ENCODE peak calls at places on chromosomes 4 and X, in seven cellular contexts. Q is testis, B is HFF-Myc, D is astrocyte of the spinal cord, L is cardiac fibroblast, X is OCI-LY7, A is fibroblast of the aortic adventitia. J is an unnamed sample.

GRCh38 chrX:107574054-107574683 is 54.1 kb upstream of the PRPS1 start:
- DNase-seq in Q (no peak), A (peak; percentile 61), B (no peak), D (peak; percentile 65), X (no peak), L (peak; percentile 74), J (peak; percentile 80)

GRCh38 chr4:81069706-81070331 is 39.3 kb downstream of the BMP3 start:
- DNase-seq in X (peak; percentile 92), D (peak; percentile 90), A (peak; percentile 92), B (peak; percentile 80), L (peak; percentile 93), Q (peak; percentile 91), J (peak; percentile 90)

GRCh38 chrX:7925867-7926472 is 1.2 kb downstream of the PNPLA4 start:
- DNase-seq in D (peak; percentile 73), B (peak; percentile 26), X (peak; percentile 62), Q (peak; percentile 62), L (peak; percentile 73), A (peak; percentile 69), J (peak; percentile 74)

GRCh38 chrX:122703762-122704161 is 480.3 kb upstream of the GRIA3 start:
- DNase-seq in D (peak; percentile 0), A (peak; percentile 0), L (peak; percentile 25), Q (no peak), B (peak; percentile 6), X (no peak), J (peak; percentile 29)

GRCh38 chr4:84920591-84920990 is 45.9 kb downstream of the WDFY3 start:
- DNase-seq in B (no peak), Q (no peak), A (peak; percentile 82), L (peak; percentile 85), X (no peak), D (peak; percentile 46), J (peak; percentile 84)

GRCh38 chr4:36243355-36244256 is 708 bp downstream of the ARAP2 start:
- DNase-seq in A (no peak), D (peak; percentile 44), Q (peak; percentile 58), X (no peak), L (peak; percentile 15), B (no peak), J (peak; percentile 20)

GRCh38 chr4:10590896-10591295 is 93.7 kb downstream of the CLNK start:
- DNase-seq in B (peak; percentile 26), X (no peak), Q (no peak), A (peak; percentile 38), D (peak; percentile 56), L (peak; percentile 88), J (peak; percentile 87)

GRCh38 chr4:88791274-88791673 is 93.6 kb upstream of the NAP1L5 start:
- DNase-seq in A (peak; percentile 42), Q (no peak), B (no peak), L (peak; percentile 47), X (peak; percentile 24), D (peak; percentile 53), J (peak; percentile 45)

GRCh38 chrX:48703642-48704481 is 7.3 kb downstream of the SUV39H1 start:
- DNase-seq in D (peak; percentile 19), L (peak; percentile 25), X (no peak), A (peak; percentile 20), Q (no peak), B (no peak), J (peak; percentile 46)

GRCh38 chr4:59553063-59553738 is 1646.9 kb upstream of the ADGRL3 start:
- DNase-seq in B (no peak), A (no peak), L (peak; percentile 71), D (no peak), Q (no peak), X (peak; percentile 38), J (peak; percentile 14)

GRCh38 chr4:147361726-147362125 is 119.2 kb upstream of the EDNRA start:
- DNase-seq in D (peak; percentile 94), B (peak; percentile 73), A (peak; percentile 89), L (peak; percentile 91), X (no peak), Q (peak; percentile 61), J (peak; percentile 89)

GRCh38 chr4:41510179-41510578 is 27.8 kb upstream of the LIMCH1 start:
- DNase-seq in A (no peak), L (no peak), B (no peak), D (no peak), Q (no peak), X (no peak), J (no peak)

GRCh38 chr4:110663738-110664444 is 41.0 kb upstream of the PITX2 start:
- DNase-seq in A (peak; percentile 51), D (peak; percentile 71), B (peak; percentile 62), X (no peak), Q (no peak), L (peak; percentile 39), J (peak; percentile 79)

GRCh38 chrX:8688776-8689175 is 43.2 kb downstream of the ANOS1 start:
- DNase-seq in L (no peak), Q (no peak), A (no peak), D (no peak), B (no peak), X (no peak), J (no peak)

GRCh38 chrX:53440631-53441517 is 6.7 kb upstream of the HSD17B10 start:
- DNase-seq in X (no peak), L (peak; percentile 66), B (no peak), D (peak; percentile 58), A (peak; percentile 69), Q (peak; percentile 21), J (peak; percentile 71)

GRCh38 chr4:181078236-181078635 is 1165.0 kb upstream of the TENM3 start:
- DNase-seq in D (no peak), L (no peak), B (no peak), X (no peak), Q (no peak), A (peak; percentile 12), J (peak; percentile 87)

GRCh38 chr4:12881945-12882589 is 602.1 kb downstream of the RAB28 start:
- DNase-seq in L (no peak), A (no peak), D (no peak), X (no peak), B (no peak), Q (no peak), J (no peak)

GRCh38 chr4:25767877-25768475 is 94.8 kb downstream of the SEL1L3 start:
- DNase-seq in X (peak; percentile 47), A (peak; percentile 84), L (peak; percentile 81), D (peak; percentile 77), B (peak; percentile 38), Q (peak; percentile 82), J (peak; percentile 80)

GRCh38 chr4:54937501-54937900 is 187.9 kb downstream of the KDR start:
- DNase-seq in Q (no peak), B (no peak), A (no peak), L (no peak), X (no peak), D (peak; percentile 21), J (no peak)

GRCh38 chr4:95077864-95078263 is 320.1 kb downstream of the BMPR1B start:
- DNase-seq in B (no peak), A (no peak), D (peak; percentile 36), L (peak; percentile 59), Q (no peak), X (no peak), J (peak; percentile 34)

GRCh38 chr4:100190643-100191600 is 654 bp upstream of the DDIT4L start:
- DNase-seq in B (no peak), L (peak; percentile 49), A (peak; percentile 70), Q (no peak), D (peak; percentile 36), X (no peak), J (peak; percentile 79)

GRCh38 chrX:71953946-71954345 is 43.3 kb downstream of the NHSL2 start:
- DNase-seq in L (no peak), B (no peak), D (no peak), X (no peak), Q (no peak), A (no peak), J (no peak)

GRCh38 chr4:3124070-3124767 is 49.7 kb downstream of the HTT start:
- DNase-seq in X (no peak), D (no peak), B (no peak), A (no peak), L (peak; percentile 18), Q (no peak), J (no peak)

GRCh38 chr4:121951570-121952110 is at the start of gene TRPC3:
- DNase-seq in L (peak; percentile 5), Q (peak; percentile 38), B (no peak), A (no peak), X (peak; percentile 5), D (peak; percentile 6), J (no peak)

GRCh38 chr4:185421366-185422124 is 4.2 kb downstream of the UFSP2 start:
- DNase-seq in B (no peak), D (peak; percentile 62), Q (no peak), L (peak; percentile 49), A (peak; percentile 73), X (no peak), J (peak; percentile 83)

GRCh38 chr4:18934197-18934596 is 912.6 kb upstream of the LCORL start:
- DNase-seq in A (no peak), L (no peak), B (no peak), Q (no peak), D (no peak), X (peak; percentile 27), J (peak; percentile 12)

GRCh38 chr4:132614682-132615081 is 534.4 kb upstream of the PCDH10 start:
- DNase-seq in A (peak; percentile 28), X (peak; percentile 28), D (peak; percentile 20), B (no peak), Q (no peak), L (peak; percentile 10), J (no peak)
- TF ChIP-seq CTCF in A (peak; percentile 36), X (peak; percentile 81), D (peak; percentile 38), B (no peak), Q (no peak), L (no peak), J (peak; percentile 35)

GRCh38 chr4:24089831-24090531 is 200.1 kb upstream of the PPARGC1A start:
- DNase-seq in Q (no peak), L (peak; percentile 50), A (no peak), D (peak; percentile 55), B (no peak), X (no peak), J (peak; percentile 81)
- H3K4me3 ChIP-seq in Q (no peak overlapping the region), L (no peak overlapping the region), A (no peak overlapping the region), D (no peak overlapping the region), B (no peak overlapping the region), X (no peak overlapping the region), J (no peak overlapping the region)

GRCh38 chr4:6963139-6963611 is 53.5 kb downstream of the TBC1D14 start:
- DNase-seq in B (no peak), Q (no peak), D (no peak), L (no peak), X (peak; percentile 45), A (no peak), J (no peak)
- TF ChIP-seq CTCF in B (no peak), Q (no peak), D (no peak), L (no peak), X (no peak), A (no peak), J (no peak)

GRCh38 chrX:153762636-153763173 is 1.3 kb upstream of the PLXNB3 start:
- DNase-seq in D (no peak), Q (no peak), B (no peak), L (no peak), A (no peak), X (no peak), J (no peak)

GRCh38 chrX:153763298-153763932 is 634 bp upstream of the PLXNB3 start:
- DNase-seq in X (no peak), D (no peak), Q (no peak), L (no peak), A (no peak), B (no peak), J (no peak)

GRCh38 chrX:153765138-153766079 is 1.4 kb downstream of the PLXNB3 start:
- DNase-seq in X (no peak), A (no peak), Q (peak; percentile 65), D (no peak), L (no peak), B (no peak), J (no peak)

GRCh38 chrX:153764786-153765137 is 713 bp downstream of the PLXNB3 start:
- DNase-seq in A (no peak), B (no peak), Q (no peak), X (no peak), D (no peak), L (no peak), J (no peak)

GRCh38 chrX:153763989-153764755 is at the start of gene PLXNB3:
- DNase-seq in B (no peak), D (peak; percentile 61), X (peak; percentile 64), L (peak; percentile 72), A (peak; percentile 59), Q (peak; percentile 79), J (peak; percentile 62)
- H3K4me3 ChIP-seq in B (peak within 1 kb of the TSS; percentile 48), D (peak within 1 kb of the TSS; percentile 36), X (no peak within 1 kb of the TSS), L (peak within 1 kb of the TSS; percentile 50), A (peak within 1 kb of the TSS; percentile 57), Q (no peak within 1 kb of the TSS), J (peak within 1 kb of the TSS; percentile 43)

J was measured in fibroblast of mammary gland.